ENCODE peak calls at places on chromosomes 6 and 20, in four cellular contexts. N is HFF-Myc, H is skeletal muscle cell, W is cardiac muscle cell. G is an unnamed sample.

GRCh38 chr20:51569815-51570741 is 27.6 kb upstream of the NFATC2 start:
- DNase-seq in N (no peak), H (no peak), W (peak; percentile 6), G (no peak)

GRCh38 chr6:34196833-34197195 is 39.9 kb upstream of the HMGA1 start:
- DNase-seq in N (no peak), H (no peak), W (no peak), G (no peak)

GRCh38 chr6:158642097-158642601 is 2.4 kb downstream of the DYNLT1 start:
- DNase-seq in N (no peak), H (peak; percentile 87), W (peak; percentile 73), G (peak; percentile 76)

GRCh38 chr6:2111162-2111677 is 134.2 kb downstream of the GMDS start:
- DNase-seq in N (no peak), H (no peak), W (peak; percentile 82), G (peak; percentile 65)

GRCh38 chr20:675453-676314 is at the start of gene SCRT2:
- DNase-seq in N (no peak), H (peak; percentile 25), W (peak; percentile 83), G (peak; percentile 27)

GRCh38 chr20:46575394-46575793 is 24.9 kb upstream of the OCSTAMP start:
- DNase-seq in N (no peak), H (no peak), W (no peak), G (no peak)

GRCh38 chr20:62640870-62641748 is 1.2 kb upstream of the SLCO4A1 start:
- DNase-seq in N (no peak), H (no peak), W (no peak), G (no peak)

GRCh38 chr20:43603124-43603523 is 12.4 kb downstream of the IFT52 start:
- DNase-seq in N (no peak), H (no peak), W (no peak), G (no peak)

GRCh38 chr6:155327326-155328073 is 13.2 kb upstream of the TFB1M start:
- DNase-seq in N (peak; percentile 38), H (peak; percentile 22), W (peak; percentile 84), G (no peak)

GRCh38 chr6:55980627-55981211 is 105.3 kb upstream of the BMP5 start:
- DNase-seq in N (peak; percentile 37), H (no peak), W (peak; percentile 68), G (no peak)

GRCh38 chr20:9415426-9415825 is 99.0 kb upstream of the LAMP5 start:
- DNase-seq in N (no peak), H (no peak), W (no peak), G (no peak)

GRCh38 chr6:14059791-14060436 is 57.7 kb upstream of the CD83 start:
- DNase-seq in N (no peak), H (no peak), W (no peak), G (no peak)

DNA sequence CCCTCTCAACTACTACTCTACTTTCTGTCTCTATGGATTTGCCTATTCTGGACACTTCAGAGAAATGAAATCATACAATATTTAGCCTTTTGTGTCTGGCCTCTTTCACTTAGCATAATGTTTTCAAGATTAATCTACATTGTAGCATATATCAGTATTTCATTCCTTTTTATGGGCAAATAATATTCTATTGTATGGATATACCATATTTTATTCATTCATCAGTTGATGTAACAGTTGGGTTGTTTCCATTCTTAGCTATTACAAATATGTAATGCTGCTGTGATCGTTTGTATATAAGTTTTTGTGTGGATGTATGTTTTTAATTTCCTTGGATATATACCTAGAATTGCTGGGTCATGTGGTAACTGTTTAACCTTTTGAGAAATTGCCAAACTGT is 23.4 kb downstream of the FAM184A start:
- DNase-seq in N (no peak), H (no peak), W (no peak), G (no peak)
- H3K4me3 ChIP-seq in N (no peak overlapping the region), H (no peak overlapping the region), W (no peak overlapping the region), G (no peak overlapping the region)

DNA sequence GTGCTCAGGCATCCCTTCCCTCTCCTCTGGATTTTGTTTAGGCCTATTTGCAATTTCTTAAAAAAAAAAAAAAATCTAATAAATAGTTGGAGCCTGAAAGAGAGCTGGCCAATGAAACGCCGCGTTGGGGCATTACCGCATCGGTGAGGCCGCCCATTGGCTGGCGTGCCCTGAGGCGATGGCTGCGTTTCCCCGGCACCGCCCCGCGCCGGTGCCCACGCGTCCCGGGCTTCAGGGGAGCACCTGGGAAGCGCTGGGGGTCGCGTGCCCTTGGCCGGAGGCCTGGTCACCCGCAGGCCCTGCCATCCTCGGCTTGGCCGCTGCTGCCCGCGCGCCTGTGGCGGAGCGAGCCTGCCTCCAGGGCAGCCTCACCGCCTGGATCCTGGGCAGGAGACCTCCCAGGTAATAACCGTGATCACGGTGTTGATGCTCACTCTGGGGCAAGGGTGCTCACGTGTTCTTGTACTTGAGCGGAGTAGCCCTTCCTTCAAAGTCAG is 155.4 kb downstream of the NRN1 start:
- DNase-seq in N (no peak), H (no peak), W (peak; percentile 40), G (peak; percentile 5)
- H3K4me3 ChIP-seq in N (no peak overlapping the region), H (peak overlapping the region; percentile 43), W (peak overlapping the region; percentile 33), G (peak overlapping the region; percentile 46)

DNA sequence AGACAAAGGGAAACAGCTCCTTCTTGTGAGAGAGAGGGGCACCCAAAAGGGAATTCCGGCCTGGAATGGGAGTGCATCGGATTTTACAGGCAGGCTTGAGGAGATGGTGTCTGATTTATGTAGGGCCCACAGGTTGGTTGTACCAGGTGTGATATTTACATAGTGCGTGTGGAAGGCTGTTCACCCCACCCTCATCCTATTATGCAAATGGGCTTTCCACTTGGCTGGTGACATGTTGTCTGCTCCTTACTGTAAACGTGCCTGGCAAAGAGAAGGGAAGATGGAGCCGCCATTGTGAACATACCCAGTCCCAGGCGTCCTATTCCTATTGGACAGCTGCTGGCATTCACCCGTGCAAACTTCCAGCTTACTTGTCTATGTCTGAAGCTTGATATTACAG is 6.4 kb downstream of the HLA-B start:
- DNase-seq in N (no peak), H (no peak), W (no peak), G (no peak)
- H3K4me3 ChIP-seq in N (no peak overlapping the region), H (no peak overlapping the region), W (no peak overlapping the region), G (no peak overlapping the region)

GRCh38 chr6:54419885-54420284 is 111.6 kb downstream of the TINAG start:
- DNase-seq in N (peak; percentile 44), H (peak; percentile 77), W (peak; percentile 90), G (peak; percentile 69)
- H3K4me3 ChIP-seq in N (no peak overlapping the region), H (no peak overlapping the region), W (no peak overlapping the region), G (no peak overlapping the region)